ENCODE peak calls at places on chromosomes 7 and 10, in six cellular contexts. D, H, M, B, I and Z are unnamed samples.

GRCh38 chr7:155368894-155369600 is 71.4 kb downstream of the INSIG1 start:
- DNase-seq in B (no peak), M (no peak), D (no peak), I (no peak), H (no peak), Z (no peak)

GRCh38 chr10:10897400-10897799 is 120.3 kb upstream of the CELF2 start:
- DNase-seq in M (no peak), B (no peak), I (no peak), H (no peak), D (no peak), Z (no peak)

GRCh38 chr7:93914581-93915066 is 6.9 kb upstream of the GNG11 start:
- DNase-seq in I (peak), M (no peak), B (no peak), H (peak), D (no peak), Z (peak)

GRCh38 chr7:2478387-2478760 is 2.2 kb upstream of the GRIFIN start:
- DNase-seq in B (no peak), M (no peak), I (no peak), H (no peak), D (no peak), Z (no peak)

GRCh38 chr10:7258948-7259523 is 151.8 kb downstream of the SFMBT2 start:
- DNase-seq in M (no peak), B (peak), D (peak), H (no peak), I (no peak), Z (no peak)

GRCh38 chr7:44618754-44619153 is 12.3 kb downstream of the OGDH start:
- DNase-seq in B (no peak), H (no peak), M (no peak), I (no peak), D (no peak), Z (no peak)

GRCh38 chr10:101886521-101887312 is 43.1 kb upstream of the KCNIP2 start:
- DNase-seq in D (no peak), B (no peak), I (no peak), M (no peak), H (no peak), Z (no peak)

GRCh38 chr10:27899058-27899457 is 99.8 kb downstream of the ODAD2 start:
- DNase-seq in D (no peak), H (no peak), M (no peak), B (no peak), I (no peak), Z (no peak)

GRCh38 chr7:55427800-55428199 is 62.7 kb downstream of the LANCL2 start:
- DNase-seq in I (no peak), D (no peak), B (no peak), M (no peak), H (no peak), Z (no peak)

GRCh38 chr7:70695804-70696104 is 436.2 kb upstream of the GALNT17 start:
- DNase-seq in M (no peak), B (no peak), I (no peak), D (no peak), H (peak), Z (no peak)

GRCh38 chr10:79232864-79233263 is 114.4 kb upstream of the PPIF start:
- DNase-seq in M (no peak), B (no peak), H (no peak), I (no peak), D (no peak), Z (no peak)

GRCh38 chr7:28573059-28573553 is 160.8 kb downstream of the CREB5 start:
- DNase-seq in D (no peak), B (no peak), M (no peak), I (peak), H (peak), Z (peak)

GRCh38 chr7:151411551-151411950 is 1.7 kb upstream of the WDR86 start:
- DNase-seq in H (no peak), D (no peak), M (no peak), I (no peak), B (no peak), Z (no peak)

GRCh38 chr7:22653981-22654380 is 73.0 kb upstream of the IL6 start:
- DNase-seq in H (no peak), D (no peak), M (no peak), I (no peak), B (no peak), Z (no peak)

GRCh38 chr10:108034808-108035207 is 870.3 kb upstream of the SORCS1 start:
- DNase-seq in H (no peak), M (no peak), I (no peak), D (no peak), B (no peak), Z (no peak)

GRCh38 chr7:101021703-101022102 is 1.8 kb downstream of the MUC17 start:
- DNase-seq in I (no peak), D (no peak), M (no peak), H (no peak), B (no peak), Z (no peak)

GRCh38 chr10:3192856-3193635 is 20.5 kb upstream of the PITRM1 start:
- DNase-seq in I (peak), H (peak), M (peak), D (peak), B (peak), Z (no peak)

GRCh38 chr7:2248984-2249694 is 7.1 kb downstream of the NUDT1 start:
- DNase-seq in H (peak), B (no peak), D (no peak), I (peak), M (peak), Z (peak)

GRCh38 chr7:107615910-107616680 is 36.0 kb downstream of the BCAP29 start:
- DNase-seq in B (no peak), I (no peak), D (no peak), M (no peak), H (no peak), Z (peak)

GRCh38 chr7:155358948-155359712 is 61.5 kb downstream of the INSIG1 start:
- DNase-seq in M (no peak), I (no peak), H (no peak), B (no peak), D (no peak), Z (no peak)

GRCh38 chr10:80964955-80965614 is 427.4 kb downstream of the SH2D4B start:
- DNase-seq in H (no peak), M (no peak), D (no peak), I (no peak), B (no peak), Z (no peak)

GRCh38 chr10:8278099-8278498 is 223.6 kb downstream of the GATA3 start:
- DNase-seq in B (no peak), M (no peak), D (no peak), I (no peak), H (no peak), Z (no peak)

GRCh38 chr10:90842710-90843109 is 15.1 kb downstream of the HTR7 start:
- DNase-seq in I (no peak), M (no peak), H (no peak), D (no peak), B (no peak), Z (no peak)

GRCh38 chr10:111523016-111523415 is 446.2 kb downstream of the ADRA2A start:
- DNase-seq in D (no peak), B (no peak), M (no peak), H (no peak), I (no peak), Z (no peak)

GRCh38 chr10:90967865-90968264 is 47.0 kb upstream of the ANKRD1 start:
- DNase-seq in H (no peak), I (no peak), M (no peak), B (no peak), D (no peak), Z (no peak)

GRCh38 chr7:103387267-103387666 is 39.8 kb downstream of the PSMC2 start:
- DNase-seq in M (no peak), D (no peak), B (no peak), I (no peak), H (no peak), Z (no peak)